ENCODE peak calls at places on chromosomes 12 and 14, in ten cellular contexts. Q is KBM-7; E is mesothelial cell of epicardium; L is neural crest cell; N is iPS-NIHi11; M is NCI-H510A treated with DMSO at 0.1 percent for 48 hours; F is fibroblast of lung; X is HFF-Myc; T is HuH-7.5; K is stimulated activated CD8-positive, alpha-beta memory T cell treated with anti-CD3 and anti-CD28 coated beads, Interleukin-2, amount 100 ng/mL, for 1 hour. I is an unnamed sample.

GRCh38 chr12:66699738-66700482 is 21.0 kb upstream of the GRIP1 start:
- DNase-seq in Q (no peak), E (no peak), L (no peak), N (no peak), M (no peak), F (no peak), X (no peak), T (no peak), K (no peak), I (no peak)

GRCh38 chr14:25048170-25049126 is 1.5 kb downstream of the STXBP6 start:
- DNase-seq in Q (no peak), E (no peak), L (no peak), N (peak), M (no peak), F (peak), X (no peak), T (no peak), K (no peak), I (no peak)

GRCh38 chr14:62736426-62737043 is 308.7 kb downstream of the KCNH5 start:
- DNase-seq in Q (no peak), E (no peak), L (no peak), N (no peak), M (no peak), F (peak), X (no peak), T (no peak), K (no peak), I (no peak)

GRCh38 chr12:132327351-132328171 is 1.8 kb downstream of the GALNT9 start:
- DNase-seq in Q (peak), E (no peak), L (no peak), N (no peak), M (no peak), F (peak), X (peak), T (no peak), K (no peak), I (no peak)

GRCh38 chr14:43949410-43949809 is 557.7 kb downstream of the FSCB start:
- DNase-seq in Q (no peak), E (no peak), L (no peak), N (peak), M (no peak), F (no peak), X (no peak), T (no peak), K (no peak), I (no peak)

GRCh38 chr14:23389396-23389795 is 12.6 kb downstream of the CMTM5 start:
- DNase-seq in Q (no peak), E (no peak), L (no peak), N (no peak), M (no peak), F (no peak), X (no peak), T (no peak), K (no peak), I (no peak)

GRCh38 chr12:4383304-4383865 is 3.9 kb upstream of the FGF23 start:
- DNase-seq in Q (peak), E (no peak), L (no peak), N (peak), M (no peak), F (no peak), X (no peak), T (no peak), K (no peak), I (no peak)

GRCh38 chr12:75389061-75389460 is 1.8 kb upstream of the GLIPR1L2 start:
- DNase-seq in Q (no peak), E (no peak), L (no peak), N (no peak), M (peak), F (no peak), X (peak), T (no peak), K (no peak), I (no peak)

GRCh38 chr12:93706824-93707223 is 29.6 kb downstream of the CRADD start:
- DNase-seq in Q (no peak), E (no peak), L (no peak), N (no peak), M (no peak), F (peak), X (no peak), T (no peak), K (no peak), I (no peak)

GRCh38 chr12:108519558-108519957 is 4.5 kb downstream of the FICD start:
- DNase-seq in Q (no peak), E (no peak), L (no peak), N (peak), M (no peak), F (no peak), X (no peak), T (peak), K (no peak), I (no peak)

GRCh38 chr14:77318006-77318553 is 2.6 kb downstream of the POMT2 start:
- DNase-seq in Q (no peak), E (no peak), L (no peak), N (no peak), M (no peak), F (no peak), X (no peak), T (no peak), K (no peak), I (no peak)

GRCh38 chr12:67111182-67111581 is 158.0 kb upstream of the CAND1 start:
- DNase-seq in Q (no peak), E (no peak), L (no peak), N (no peak), M (no peak), F (no peak), X (no peak), T (no peak), K (no peak), I (no peak)

GRCh38 chr14:91749857-91750256 is 18.0 kb upstream of the CATSPERB start:
- DNase-seq in Q (no peak), E (no peak), L (no peak), N (no peak), M (no peak), F (peak), X (no peak), T (no peak), K (no peak), I (no peak)

GRCh38 chr14:99728231-99728920 is 44.3 kb downstream of the CYP46A1 start:
- DNase-seq in Q (no peak), E (no peak), L (no peak), N (no peak), M (no peak), F (no peak), X (no peak), T (no peak), K (no peak), I (no peak)

GRCh38 chr14:105386581-105387529 is 11.5 kb upstream of the TEX22 start:
- DNase-seq in Q (no peak), E (no peak), L (no peak), N (no peak), M (no peak), F (no peak), X (no peak), T (no peak), K (no peak), I (no peak)

GRCh38 chr14:96038920-96039632 is at the start of gene C14orf132:
- DNase-seq in Q (peak), E (peak), L (peak), N (peak), M (peak), F (peak), X (no peak), T (peak), K (peak), I (peak)

GRCh38 chr14:50600849-50601248 is 40.9 kb downstream of the ATL1 start:
- DNase-seq in Q (peak), E (no peak), L (no peak), N (no peak), M (peak), F (peak), X (no peak), T (no peak), K (no peak), I (no peak)

GRCh38 chr14:32576088-32576795 is 247.1 kb downstream of the AKAP6 start:
- DNase-seq in Q (peak), E (peak), L (peak), N (peak), M (peak), F (peak), X (peak), T (peak), K (no peak), I (peak)

GRCh38 chr12:127292736-127293135 is 974.2 kb upstream of the TMEM132C start:
- DNase-seq in Q (no peak), E (no peak), L (no peak), N (no peak), M (no peak), F (no peak), X (no peak), T (no peak), K (no peak), I (no peak)

GRCh38 chr12:106147956-106148355 is 9.2 kb upstream of the NUAK1 start:
- DNase-seq in Q (no peak), E (no peak), L (no peak), N (no peak), M (no peak), F (no peak), X (no peak), T (no peak), K (no peak), I (no peak)

I was measured in progenitor cell of endocrine pancreas.